ENCODE peak calls at places on chromosome 1, in ten cellular contexts. Y is mammary epithelial cell, A is body of pancreas, U is psoas muscle, R is OCI-LY7, V is ascending aorta, I is right cardiac atrium, E is trophoblast cell, P is tibial artery, Z is esophagus squamous epithelium. D is an unnamed sample.
A peak's percentile ranks its signal among the peaks of the same experiment; 100 is the strongest.

GRCh38 chr1:186999506-186999905 is 170.8 kb downstream of the PLA2G4A start:
- DNase-seq in Y (no peak), A (no peak), U (no peak), R (no peak), V (no peak), I (no peak), E (no peak), P (no peak), Z (no peak), D (no peak)

GRCh38 chr1:227828773-227829172 is 13.3 kb downstream of the PRSS38 start:
- DNase-seq in Y (peak; percentile 37), A (no peak), U (no peak), R (no peak), V (no peak), I (no peak), E (no peak), P (no peak), Z (no peak), D (no peak)

GRCh38 chr1:234683856-234684632 is 74.1 kb upstream of the IRF2BP2 start:
- DNase-seq in Y (peak; percentile 85), A (peak; percentile 88), U (peak; percentile 63), R (no peak), V (peak; percentile 88), I (peak; percentile 65), E (peak; percentile 84), P (peak; percentile 76), Z (no peak), D (peak; percentile 60)

GRCh38 chr1:111486431-111486830 is 12.6 kb downstream of the C1orf162 start:
- DNase-seq in Y (no peak), A (no peak), U (no peak), R (no peak), V (no peak), I (no peak), E (no peak), P (no peak), Z (no peak), D (no peak)

GRCh38 chr1:153880962-153881361 is 41.8 kb downstream of the GATAD2B start:
- DNase-seq in Y (peak; percentile 77), A (peak; percentile 85), U (peak; percentile 81), R (no peak), V (peak; percentile 87), I (peak; percentile 86), E (peak; percentile 35), P (peak; percentile 82), Z (peak; percentile 10), D (peak; percentile 85)

GRCh38 chr1:87786861-87787548 is 458.3 kb downstream of the LMO4 start:
- DNase-seq in Y (no peak), A (peak; percentile 28), U (no peak), R (no peak), V (no peak), I (no peak), E (no peak), P (no peak), Z (no peak), D (no peak)

GRCh38 chr1:64323882-64324281 is 120.5 kb downstream of the UBE2U start:
- DNase-seq in Y (no peak), A (no peak), U (no peak), R (no peak), V (no peak), I (no peak), E (no peak), P (no peak), Z (no peak), D (no peak)

GRCh38 chr1:177571076-177571475 is 398.8 kb downstream of the SEC16B start:
- DNase-seq in Y (no peak), A (no peak), U (no peak), R (no peak), V (no peak), I (no peak), E (no peak), P (no peak), Z (no peak), D (no peak)

GRCh38 chr1:213231795-213232231 is 180.8 kb downstream of the RPS6KC1 start:
- DNase-seq in Y (no peak), A (no peak), U (no peak), R (no peak), V (no peak), I (no peak), E (no peak), P (no peak), Z (no peak), D (no peak)

GRCh38 chr1:182611326-182611725 is 7.1 kb upstream of the RGS16 start:
- DNase-seq in Y (no peak), A (no peak), U (no peak), R (no peak), V (no peak), I (no peak), E (no peak), P (no peak), Z (no peak), D (no peak)
- H3K4me1 ChIP-seq in Y (peaks cover 20% of the 10 kb centered on the region), A (peaks cover 4% of the 10 kb centered on the region), U (peaks cover 20% of the 10 kb centered on the region), R (peaks cover 79% of the 10 kb centered on the region), V (peaks cover 17% of the 10 kb centered on the region), I (peaks cover 2% of the 10 kb centered on the region), E (peaks cover 33% of the 10 kb centered on the region), P (peaks cover 4% of the 10 kb centered on the region), Z (peaks cover 10% of the 10 kb centered on the region), D (peaks cover 31% of the 10 kb centered on the region)

GRCh38 chr1:151134396-151134795 is 12.0 kb downstream of the SEMA6C start:
- DNase-seq in Y (no peak), A (peak; percentile 39), U (no peak), R (no peak), V (no peak), I (no peak), E (no peak), P (no peak), Z (no peak), D (no peak)

GRCh38 chr1:151131832-151132675 is 14.4 kb downstream of the SEMA6C start:
- DNase-seq in Y (no peak), A (peak; percentile 26), U (peak; percentile 39), R (no peak), V (no peak), I (peak; percentile 47), E (no peak), P (no peak), Z (no peak), D (no peak)

GRCh38 chr1:151132676-151133338 is 13.6 kb downstream of the SEMA6C start:
- DNase-seq in Y (no peak), A (peak; percentile 7), U (no peak), R (no peak), V (no peak), I (peak; percentile 25), E (no peak), P (no peak), Z (no peak), D (no peak)

GRCh38 chr1:151134991-151135390 is 11.4 kb downstream of the SEMA6C start:
- DNase-seq in Y (no peak), A (no peak), U (no peak), R (no peak), V (no peak), I (no peak), E (no peak), P (no peak), Z (no peak), D (no peak)

DNA sequence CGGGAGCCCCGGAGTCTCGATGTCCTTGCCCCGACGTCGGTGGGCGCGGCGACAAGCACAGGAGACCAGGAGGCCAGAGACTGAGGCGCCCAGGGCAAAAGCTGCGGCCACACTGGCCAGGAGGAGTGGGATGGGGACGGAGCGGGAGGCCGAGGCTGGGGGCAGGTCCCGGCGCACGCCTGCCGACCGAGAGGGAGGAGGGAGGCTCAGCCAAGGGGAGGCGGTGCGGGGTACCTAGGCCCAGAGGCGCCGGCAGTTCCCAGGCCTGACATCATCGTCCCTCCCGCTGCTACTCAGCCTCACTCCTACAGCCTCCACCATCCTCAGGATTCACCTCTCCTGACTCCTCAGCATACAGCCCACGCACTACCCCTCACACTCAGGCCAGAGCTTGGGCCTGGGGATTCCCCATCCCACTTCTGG is 13.1 kb downstream of the SEMA6C start:
- DNase-seq in Y (no peak), A (no peak), U (no peak), R (no peak), V (no peak), I (no peak), E (no peak), P (no peak), Z (no peak), D (no peak)
- H3K4me3 ChIP-seq in Y (peak overlapping the region; percentile 14), A (no peak overlapping the region), U (no peak overlapping the region), R (no peak overlapping the region), V (no peak overlapping the region), I (no peak overlapping the region), E (no peak overlapping the region), P (no peak overlapping the region), Z (no peak overlapping the region), D (no peak overlapping the region)

DNA sequence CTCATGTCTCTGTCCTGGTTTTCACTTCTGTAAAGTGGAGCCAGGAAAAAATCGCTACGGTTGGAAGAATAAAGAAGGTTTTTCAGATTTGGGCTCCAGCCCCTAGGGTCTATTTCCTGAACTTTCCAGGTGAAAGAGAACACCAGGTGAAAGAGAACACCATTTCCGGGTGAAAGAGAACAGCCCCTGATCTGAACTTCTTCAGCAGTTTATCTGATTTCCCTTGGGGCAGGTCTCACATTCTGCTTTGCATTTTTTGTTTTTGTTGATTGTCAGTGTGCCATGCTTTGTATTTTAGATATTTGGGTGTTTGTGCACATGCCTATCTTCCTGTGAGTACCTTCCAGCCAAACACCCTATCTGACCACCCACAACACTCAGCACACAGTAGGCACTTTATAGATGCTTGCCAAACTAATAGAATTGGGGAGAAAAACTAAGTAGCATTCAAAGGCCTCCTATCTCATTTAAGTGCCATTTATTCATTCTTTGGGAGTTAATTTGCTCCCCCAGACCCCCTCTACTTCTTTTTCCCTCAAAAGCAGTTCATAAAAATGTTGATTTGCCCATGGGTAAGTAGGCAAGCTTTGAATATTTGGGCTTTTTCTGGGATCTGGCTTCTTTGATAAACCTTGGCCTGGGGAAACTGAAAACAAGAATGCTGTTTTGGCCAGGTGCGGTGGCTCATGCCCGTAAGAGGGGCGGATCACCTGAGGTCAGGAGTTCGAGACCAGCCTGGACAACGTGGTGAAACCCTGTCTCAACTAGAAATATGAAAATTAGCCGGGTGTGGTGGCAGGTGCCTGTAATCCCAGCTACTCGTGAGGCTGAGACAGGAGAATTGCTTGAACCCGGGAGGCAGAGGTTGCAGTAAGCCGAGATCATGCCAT is 2.2 kb downstream of the NAV1 start:
- DNase-seq in Y (no peak), A (no peak), U (no peak), R (peak; percentile 45), V (no peak), I (no peak), E (peak; percentile 83), P (no peak), Z (no peak), D (no peak)
- H3K27ac ChIP-seq in Y (no peak overlapping the region), A (no peak overlapping the region), U (peak overlapping the region; percentile 74), R (no peak overlapping the region), V (peak overlapping the region; percentile 88), I (no peak overlapping the region), E (peak overlapping the region; percentile 89), P (peak overlapping the region; percentile 70), Z (peak overlapping the region; percentile 96), D (peak overlapping the region; percentile 91)

GRCh38 chr1:204456826-204457361 is 37.7 kb downstream of the PIK3C2B start:
- DNase-seq in Y (no peak), A (no peak), U (no peak), R (no peak), V (no peak), I (peak; percentile 56), E (no peak), P (no peak), Z (no peak), D (peak; percentile 56)
- H3K4me1 ChIP-seq in Y (no peaks in the 10 kb centered on the region), A (peaks cover 7% of the 10 kb centered on the region), U (peaks cover 10% of the 10 kb centered on the region), R (peaks cover 24% of the 10 kb centered on the region), V (peaks cover 3% of the 10 kb centered on the region), I (peaks cover 9% of the 10 kb centered on the region), E (no peaks in the 10 kb centered on the region), P (no peaks in the 10 kb centered on the region), Z (peaks cover 6% of the 10 kb centered on the region), D (peaks cover 83% of the 10 kb centered on the region)

GRCh38 chr1:2976180-2976562 is 45.1 kb upstream of the ACTRT2 start:
- DNase-seq in Y (no peak), A (peak; percentile 30), U (no peak), R (no peak), V (peak; percentile 62), I (no peak), E (no peak), P (no peak), Z (no peak), D (no peak)
- H3K4me3 ChIP-seq in Y (no peak overlapping the region), A (no peak overlapping the region), U (no peak overlapping the region), R (no peak overlapping the region), V (no peak overlapping the region), I (no peak overlapping the region), E (no peak overlapping the region), P (no peak overlapping the region), Z (no peak overlapping the region), D (no peak overlapping the region)